ENCODE peak calls at places on chromosomes 5 and 9, in four cellular contexts. W, X, R and J are unnamed samples.

GRCh38 chr5:159680095-159680494 is 236.2 kb upstream of the ADRA1B start:
- DNase-seq in W (no peak), X (no peak), R (no peak), J (no peak)

GRCh38 chr5:35478856-35479682 is 138.6 kb upstream of the SPEF2 start:
- DNase-seq in W (peak), X (no peak), R (no peak), J (no peak)

GRCh38 chr5:135569755-135570452 is 8.9 kb downstream of the CXCL14 start:
- DNase-seq in W (peak), X (peak), R (no peak), J (peak)

GRCh38 chr9:77769246-77769645 is 121.1 kb upstream of the GNA14 start:
- DNase-seq in W (peak), X (no peak), R (no peak), J (no peak)

GRCh38 chr5:998975-999501 is 9.6 kb upstream of the NKD2 start:
- DNase-seq in W (no peak), X (peak), R (peak), J (no peak)

GRCh38 chr9:89541798-89542197 is 43.9 kb upstream of the SEMA4D start:
- DNase-seq in W (no peak), X (peak), R (no peak), J (no peak)

GRCh38 chr5:125348221-125348692 is 601.8 kb upstream of the ZNF608 start:
- DNase-seq in W (no peak), X (no peak), R (no peak), J (no peak)

GRCh38 chr5:2703615-2704014 is 47.9 kb downstream of the IRX2 start:
- DNase-seq in W (no peak), X (no peak), R (peak), J (no peak)

GRCh38 chr5:150322202-150322601 is 19.5 kb upstream of the ARSI start:
- DNase-seq in W (peak), X (no peak), R (no peak), J (no peak)

GRCh38 chr5:10427978-10428377 is 13.7 kb upstream of the ROPN1L start:
- DNase-seq in W (no peak), X (no peak), R (no peak), J (no peak)

GRCh38 chr5:126139773-126140172 is 283.4 kb upstream of the GRAMD2B start:
- DNase-seq in W (no peak), X (no peak), R (no peak), J (no peak)

GRCh38 chr9:89984214-89984613 is 379.4 kb downstream of the GADD45G start:
- DNase-seq in W (no peak), X (no peak), R (no peak), J (no peak)

GRCh38 chr9:79731483-79731882 is 159.7 kb downstream of the TLE4 start:
- DNase-seq in W (no peak), X (no peak), R (no peak), J (no peak)

GRCh38 chr9:96413312-96414221 is 4.6 kb downstream of the ZNF367 start:
- DNase-seq in W (no peak), X (peak), R (no peak), J (peak)

GRCh38 chr5:102823441-102823874 is 68.4 kb downstream of the PAM start:
- DNase-seq in W (peak), X (no peak), R (no peak), J (no peak)

GRCh38 chr9:92740015-92740408 is 24.6 kb downstream of the BICD2 start:
- DNase-seq in W (peak), X (no peak), R (no peak), J (no peak)

GRCh38 chr9:113219972-113220371 is 1.1 kb downstream of the FKBP15 start:
- DNase-seq in W (no peak), X (no peak), R (no peak), J (peak)

GRCh38 chr9:71678999-71679398 is 89.3 kb downstream of the CEMIP2 start:
- DNase-seq in W (no peak), X (no peak), R (no peak), J (no peak)

GRCh38 chr9:85505612-85506011 is 236.1 kb downstream of the AGTPBP1 start:
- DNase-seq in W (no peak), X (no peak), R (no peak), J (no peak)

GRCh38 chr5:162654661-162655406 is 587.3 kb downstream of the GABRG2 start:
- DNase-seq in W (no peak), X (no peak), R (no peak), J (no peak)

GRCh38 chr5:91641730-91642350 is 258.7 kb upstream of the ARRDC3 start:
- DNase-seq in W (peak), X (no peak), R (no peak), J (peak)

GRCh38 chr9:10804486-10804885 is 191.7 kb upstream of the PTPRD start:
- DNase-seq in W (no peak), X (no peak), R (no peak), J (no peak)

GRCh38 chr9:127568971-127569818 is 42.9 kb upstream of the STXBP1 start:
- DNase-seq in W (peak), X (peak), R (peak), J (peak)

GRCh38 chr9:112831281-112831851 is 59.3 kb downstream of the SLC46A2 start:
- DNase-seq in W (peak), X (peak), R (peak), J (no peak)

GRCh38 chr5:64301566-64301965 is 135.9 kb downstream of the RNF180 start:
- DNase-seq in W (no peak), X (no peak), R (no peak), J (no peak)

GRCh38 chr9:89346703-89347102 is 28.4 kb downstream of the SECISBP2 start:
- DNase-seq in W (no peak), X (no peak), R (peak), J (no peak)

GRCh38 chr5:39200081-39200480 is 19.3 kb downstream of the FYB1 start:
- DNase-seq in W (no peak), X (no peak), R (peak), J (no peak)

GRCh38 chr9:19028835-19029451 is 4.1 kb downstream of the SAXO1 start:
- DNase-seq in W (peak), X (peak), R (no peak), J (peak)

GRCh38 chr9:32344551-32345182 is 39.8 kb upstream of the ACO1 start:
- DNase-seq in W (peak), X (no peak), R (no peak), J (no peak)

GRCh38 chr9:126335837-126336236 is 9.2 kb downstream of the MVB12B start:
- DNase-seq in W (peak), X (no peak), R (peak), J (no peak)

GRCh38 chr9:126337690-126338426 is 11.2 kb downstream of the MVB12B start:
- DNase-seq in W (no peak), X (no peak), R (peak), J (no peak)

GRCh38 chr9:126331964-126332748 is 5.5 kb downstream of the MVB12B start:
- DNase-seq in W (no peak), X (no peak), R (peak), J (no peak)

GRCh38 chr9:126336350-126337335 is 10.0 kb downstream of the MVB12B start:
- DNase-seq in W (no peak), X (no peak), R (peak), J (no peak)

GRCh38 chr9:126334626-126335621 is 8.3 kb downstream of the MVB12B start:
- DNase-seq in W (peak), X (no peak), R (peak), J (no peak)
- TF ChIP-seq POLR2A in W (peak), X (no peak), R (no peak), J (no peak)

DNA sequence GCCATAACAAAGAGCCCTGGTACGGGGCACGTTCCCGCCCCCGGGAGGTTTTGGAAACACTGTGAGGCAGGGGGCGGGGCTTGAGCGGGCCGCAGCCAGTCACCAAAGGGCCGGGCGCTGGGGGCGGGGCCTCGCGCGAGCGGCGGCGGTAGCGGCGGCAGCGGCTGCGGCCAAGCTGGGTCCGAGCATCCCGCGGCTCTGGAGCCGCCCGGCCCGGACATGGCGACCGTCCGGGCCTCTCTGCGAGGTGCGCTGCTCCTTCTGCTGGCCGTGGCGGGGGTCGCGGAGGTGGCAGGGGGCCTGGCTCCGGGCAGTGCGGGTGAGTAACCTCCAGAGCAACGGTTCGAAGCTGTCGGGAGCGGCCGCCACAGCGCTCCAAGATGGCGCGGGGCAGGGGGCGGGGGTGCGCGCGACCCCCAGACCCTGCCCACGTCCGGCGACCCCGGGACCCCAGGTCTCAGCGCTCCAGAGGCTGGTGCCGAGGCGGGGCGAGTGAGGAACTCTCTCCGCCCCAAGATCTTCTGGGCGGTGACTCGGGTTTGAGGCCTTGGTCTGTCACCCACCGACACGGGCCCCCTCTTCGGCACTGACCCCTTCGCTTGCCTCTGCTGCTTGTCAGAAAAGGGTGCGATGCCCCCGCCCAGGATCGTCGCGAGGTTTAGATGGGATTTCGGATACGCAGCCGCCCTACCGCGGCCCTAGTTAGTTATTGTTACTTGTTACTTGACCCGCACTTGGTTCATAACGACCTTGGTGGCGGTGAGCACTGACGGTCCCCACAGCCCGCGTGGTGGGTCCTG is at the start of gene RECK:
- DNase-seq in W (peak), X (peak), R (peak), J (peak)
- TF ChIP-seq POLR2A in W (peak), X (peak), R (no peak), J (no peak)

GRCh38 chr5:112594060-112594850 is 143.4 kb upstream of the APC start:
- DNase-seq in W (no peak), X (no peak), R (no peak), J (no peak)
- TF ChIP-seq POLR2A in W (no peak), X (no peak), R (no peak), J (no peak)

DNA sequence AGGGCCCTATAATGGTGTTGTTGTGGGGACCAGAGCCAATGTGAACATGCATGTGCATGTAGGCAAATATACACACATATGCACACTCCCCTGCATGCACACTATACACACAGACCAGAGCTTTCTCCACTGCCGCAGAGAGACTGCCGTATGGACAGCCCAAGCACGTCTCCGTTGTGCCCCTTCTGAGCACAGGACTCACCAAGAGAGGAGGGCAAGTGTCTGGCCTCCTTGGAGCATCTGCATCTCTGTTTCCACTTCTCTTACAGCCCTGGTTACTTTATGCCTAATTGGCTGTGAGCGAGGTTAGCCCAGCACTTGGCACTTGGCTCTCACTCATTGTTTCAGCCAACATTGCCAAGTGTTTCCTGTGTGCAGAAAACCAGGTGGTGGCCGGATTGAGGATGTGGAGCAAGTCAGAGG is 30.4 kb downstream of the CSF2 start:
- DNase-seq in W (peak), X (no peak), R (peak), J (no peak)
- TF ChIP-seq POLR2A in W (no peak), X (no peak), R (no peak), J (no peak)